ENCODE peak calls at places on chromosomes 6 and 20, in five cellular contexts. W is mammary epithelial cell, T is PC-9, P is cardiac muscle cell, D is mesothelial cell of epicardium. N is an unnamed sample.

GRCh38 chr20:43243672-43244269 is 54.1 kb upstream of the PTPRT start:
- DNase-seq in W (no peak), P (peak; percentile 3), T (peak; percentile 8), D (no peak), N (no peak)

GRCh38 chr6:91453479-91453878 is 866.6 kb upstream of the MAP3K7 start:
- DNase-seq in T (no peak), D (no peak), W (no peak), P (no peak), N (no peak)

GRCh38 chr6:149468179-149468578 is 16.6 kb downstream of the ZC3H12D start:
- DNase-seq in D (no peak), W (no peak), T (no peak), P (no peak), N (no peak)

GRCh38 chr6:119096683-119097310 is 18.3 kb upstream of the FAM184A start:
- DNase-seq in P (peak; percentile 89), T (no peak), D (no peak), W (peak; percentile 92), N (peak; percentile 87)

GRCh38 chr6:27477318-27478013 is 4.6 kb upstream of the ZNF184 start:
- DNase-seq in D (no peak), P (no peak), T (no peak), W (no peak), N (no peak)

GRCh38 chr6:126716012-126716411 is 376.1 kb downstream of the CENPW start:
- DNase-seq in W (no peak), P (no peak), D (no peak), T (no peak), N (no peak)

GRCh38 chr20:36394340-36394965 is 88.3 kb downstream of the DLGAP4 start:
- DNase-seq in D (no peak), P (no peak), W (peak; percentile 42), T (no peak), N (peak; percentile 35)

GRCh38 chr6:11918739-11919605 is 93.1 kb upstream of the HIVEP1 start:
- DNase-seq in T (no peak), W (no peak), D (no peak), P (no peak), N (no peak)

GRCh38 chr20:48411906-48412305 is 415.9 kb downstream of the PREX1 start:
- DNase-seq in W (no peak), P (no peak), D (no peak), T (no peak), N (no peak)

GRCh38 chr6:110560239-110561015 is 84.0 kb upstream of the SLC22A16 start:
- DNase-seq in D (no peak), T (no peak), P (no peak), W (no peak), N (no peak)

GRCh38 chr6:37103169-37104039 is 66.5 kb upstream of the PIM1 start:
- DNase-seq in W (peak; percentile 33), T (peak; percentile 92), D (no peak), P (no peak), N (peak; percentile 7)

GRCh38 chr20:62209850-62210495 is 10.1 kb downstream of the HRH3 start:
- DNase-seq in W (no peak), P (no peak), T (no peak), D (no peak), N (no peak)

GRCh38 chr20:18090044-18090443 is 32.3 kb upstream of the OVOL2 start:
- DNase-seq in T (no peak), D (no peak), P (no peak), W (no peak), N (no peak)

GRCh38 chr6:1871936-1872335 is 262.2 kb downstream of the FOXC1 start:
- DNase-seq in T (no peak), W (no peak), D (no peak), P (no peak), N (no peak)

GRCh38 chr20:24364464-24364863 is 105.0 kb upstream of the SYNDIG1 start:
- DNase-seq in T (no peak), W (no peak), P (no peak), D (no peak), N (no peak)

GRCh38 chr6:98579089-98579488 is 255.3 kb upstream of the POU3F2 start:
- DNase-seq in D (no peak), P (no peak), W (peak; percentile 16), T (no peak), N (no peak)

GRCh38 chr20:31666258-31667042 is 28.7 kb downstream of the COX4I2 start:
- DNase-seq in W (no peak), T (no peak), P (no peak), D (no peak), N (no peak)

GRCh38 chr6:42451595-42452170 is at the start of gene TRERF1:
- DNase-seq in D (peak; percentile 41), P (peak; percentile 76), W (peak; percentile 63), T (peak; percentile 79), N (peak; percentile 87)

GRCh38 chr6:17606606-17607005 is 6.5 kb downstream of the FAM8A1 start:
- DNase-seq in W (no peak), T (no peak), P (no peak), D (no peak), N (no peak)

GRCh38 chr6:67112120-67112519 is 1405.1 kb upstream of the EYS start:
- DNase-seq in P (peak; percentile 23), T (no peak), D (no peak), W (no peak), N (no peak)

GRCh38 chr6:124924333-124924759 is 37.9 kb upstream of the RNF217 start:
- DNase-seq in P (peak; percentile 11), T (no peak), W (no peak), D (no peak), N (no peak)

GRCh38 chr6:71460933-71461332 is 172.3 kb downstream of the OGFRL1 start:
- DNase-seq in D (no peak), P (no peak), T (no peak), W (peak; percentile 74), N (no peak)

GRCh38 chr6:134035823-134036296 is 16.6 kb downstream of the SLC2A12 start:
- DNase-seq in T (peak; percentile 64), P (peak; percentile 65), D (no peak), W (peak; percentile 98), N (peak; percentile 89)

GRCh38 chr6:8013763-8014162 is 50.4 kb downstream of the BLOC1S5 start:
- DNase-seq in D (no peak), T (no peak), P (no peak), W (no peak), N (no peak)

GRCh38 chr6:56851541-56852248 is 103.2 kb upstream of the BEND6 start:
- DNase-seq in P (peak; percentile 88), D (no peak), T (peak; percentile 28), W (peak; percentile 81), N (peak; percentile 72)

GRCh38 chr20:25390538-25391528 is at the start of gene ABHD12:
- DNase-seq in P (peak; percentile 98), W (peak; percentile 97), T (peak; percentile 96), D (peak; percentile 90), N (peak; percentile 81)
- TF ChIP-seq CTCF in P (peak; percentile 4), W (no peak), T (no peak), D (no peak), N (peak; percentile 27)

DNA sequence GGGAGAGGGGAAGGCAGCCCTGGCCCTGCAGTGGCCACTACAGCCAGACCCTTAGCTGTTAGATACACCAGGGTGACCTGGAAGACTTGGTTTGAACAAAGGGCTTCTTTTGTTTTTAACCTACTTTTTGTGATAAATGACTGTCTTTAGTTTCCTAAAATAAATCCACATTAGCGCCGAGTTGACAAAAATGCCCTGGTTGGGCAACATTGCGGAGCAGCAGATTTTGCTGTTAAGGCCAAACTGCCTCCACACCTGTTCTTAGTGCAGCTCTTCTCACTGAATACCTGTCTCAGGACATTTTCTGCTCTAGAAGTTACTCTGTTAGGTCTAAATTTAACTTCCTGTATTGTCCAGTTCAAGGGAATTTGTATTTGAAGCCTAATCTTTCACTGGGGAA is 42.7 kb downstream of the FAM50B start:
- DNase-seq in W (no peak), P (no peak), D (no peak), T (no peak), N (no peak)
- TF ChIP-seq CTCF in W (no peak), P (no peak), D (no peak), T (no peak), N (no peak)

GRCh38 chr6:26125015-26125690 is 37.9 kb downstream of the HFE start:
- DNase-seq in D (no peak), P (peak; percentile 15), T (no peak), W (peak; percentile 37), N (peak; percentile 61)

GRCh38 chr6:26124550-26125014 is 37.4 kb downstream of the HFE start:
- DNase-seq in D (no peak), T (no peak), P (no peak), W (no peak), N (no peak)

GRCh38 chr6:26122402-26122792 is 35.2 kb downstream of the HFE start:
- DNase-seq in D (no peak), P (no peak), W (peak; percentile 61), T (no peak), N (no peak)

GRCh38 chr6:26122793-26123674 is 35.8 kb downstream of the HFE start:
- DNase-seq in T (peak; percentile 91), P (peak; percentile 99), W (peak; percentile 97), D (peak; percentile 56), N (peak; percentile 95)

DNA sequence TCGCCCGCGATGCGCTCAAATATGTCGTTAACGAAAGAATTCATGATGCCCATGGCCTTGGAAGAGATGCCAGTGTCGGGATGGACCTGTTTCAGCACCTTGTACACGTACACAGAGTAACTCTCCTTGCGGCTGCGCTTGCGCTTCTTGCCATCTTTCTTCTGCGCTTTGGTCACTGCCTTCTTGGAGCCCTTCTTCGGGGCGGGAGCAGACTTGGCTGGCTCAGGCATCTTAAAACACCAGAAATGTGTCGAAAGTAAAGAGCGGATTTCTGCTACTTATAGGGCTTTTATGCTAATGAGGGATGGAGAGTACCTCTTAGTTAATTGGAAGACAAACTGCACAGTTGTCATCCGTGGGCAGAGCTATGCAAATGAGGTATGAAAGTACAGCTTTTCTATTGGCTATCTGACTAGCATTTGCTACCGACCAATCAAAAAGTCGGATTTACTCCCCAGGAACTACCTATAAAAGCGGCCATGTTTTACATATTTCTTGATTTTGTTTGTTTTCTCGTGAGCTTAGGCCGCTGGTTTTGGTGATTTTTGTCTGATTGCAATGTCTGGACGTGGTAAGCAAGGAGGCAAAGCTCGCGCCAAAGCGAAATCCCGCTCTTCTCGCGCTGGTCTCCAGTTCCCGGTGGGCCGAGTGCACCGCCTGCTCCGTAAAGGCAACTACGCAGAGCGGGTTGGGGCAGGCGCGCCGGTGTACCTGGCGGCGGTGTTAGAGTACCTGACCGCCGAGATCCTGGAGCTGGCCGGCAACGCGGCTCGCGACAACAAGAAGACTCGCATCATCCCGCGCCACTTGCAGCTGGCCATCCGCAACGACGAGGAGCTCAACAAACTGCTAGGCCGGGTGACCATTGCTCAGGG is 36.7 kb downstream of the HFE start:
- DNase-seq in P (peak; percentile 99), T (peak; percentile 85), W (peak; percentile 99), D (peak; percentile 50), N (peak; percentile 97)
- TF ChIP-seq CTCF in P (no peak), T (no peak), W (no peak), D (no peak), N (no peak)

DNA sequence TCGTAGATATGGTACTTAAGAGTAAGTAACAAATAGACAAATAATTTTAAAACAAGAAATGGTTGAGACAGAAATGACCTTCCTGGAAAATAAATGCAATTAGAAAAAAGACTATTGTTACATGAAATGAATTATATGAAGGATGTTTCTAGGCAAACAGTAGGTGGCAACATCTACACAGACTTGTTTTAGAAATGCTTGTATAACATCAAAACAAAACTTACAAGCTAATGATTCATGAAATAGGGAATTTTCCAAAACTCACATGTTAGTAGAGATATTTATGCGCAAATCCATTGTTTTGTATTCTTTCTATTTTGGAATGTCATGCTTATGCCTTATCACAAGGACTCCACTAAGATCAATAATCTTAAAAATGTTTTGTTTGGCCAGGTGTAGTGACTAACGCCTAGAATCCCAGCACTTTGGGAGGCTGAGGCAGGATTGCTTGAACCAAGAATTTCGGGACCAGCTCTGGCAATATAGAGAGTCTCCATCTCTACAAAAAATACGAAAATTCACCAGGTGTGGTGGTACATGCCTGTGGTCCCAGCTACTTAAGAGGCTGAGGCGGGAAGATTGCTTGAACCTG is 32.3 kb upstream of the LGSN start:
- DNase-seq in T (no peak), P (peak; percentile 78), W (peak; percentile 44), D (no peak), N (no peak)
- TF ChIP-seq CTCF in T (peak; percentile 67), P (peak; percentile 47), W (peak; percentile 53), D (no peak), N (peak; percentile 80)

GRCh38 chr6:107657755-107658461 is 166.2 kb downstream of the SCML4 start:
- DNase-seq in W (no peak), T (peak; percentile 36), P (peak; percentile 66), D (no peak), N (no peak)
- TF ChIP-seq CTCF in W (no peak), T (no peak), P (peak; percentile 19), D (no peak), N (no peak)